ENCODE peak calls at places on chromosomes 13 and 19, in four cellular contexts. L is neural progenitor cell; X is fibroblast of pulmonary artery; N is activated naive CD4-positive, alpha-beta T cell. A is an unnamed sample.

GRCh38 chr13:40063278-40063698 is 407.8 kb downstream of the COG6 start:
- DNase-seq in L (no peak), X (no peak), N (no peak), A (no peak)

GRCh38 chr19:1243768-1244692 is 2.5 kb downstream of the ATP5F1D start:
- DNase-seq in L (peak; percentile 89), X (peak; percentile 86), N (peak; percentile 69), A (peak; percentile 85)

GRCh38 chr19:41918653-41919244 is 9.5 kb downstream of the ERFL start:
- DNase-seq in L (no peak), X (no peak), N (no peak), A (no peak)

GRCh38 chr19:37304884-37305255 is 66.0 kb upstream of the ZNF527 start:
- DNase-seq in L (no peak), X (no peak), N (no peak), A (no peak)

GRCh38 chr13:23723463-23723862 is 153.3 kb downstream of the TNFRSF19 start:
- DNase-seq in L (no peak), X (peak; percentile 39), N (no peak), A (peak; percentile 80)

GRCh38 chr19:32012886-32013635 is 332.3 kb upstream of the ZNF507 start:
- DNase-seq in L (peak; percentile 28), X (no peak), N (no peak), A (no peak)

GRCh38 chr19:14449321-14449720 is 16.2 kb downstream of the PKN1 start:
- DNase-seq in L (no peak), X (no peak), N (no peak), A (no peak)

GRCh38 chr19:43464089-43464775 is 1.2 kb downstream of the LYPD3 start:
- DNase-seq in L (peak; percentile 84), X (no peak), N (peak; percentile 46), A (no peak)

GRCh38 chr19:5622465-5623396 is at the start of the genes SAFB and SAFB2:
- DNase-seq in L (peak; percentile 100), X (peak; percentile 100), N (peak; percentile 98), A (peak; percentile 100)

GRCh38 chr19:13881692-13882418 is 4.9 kb downstream of the NANOS3 start:
- DNase-seq in L (peak; percentile 29), X (no peak), N (no peak), A (peak; percentile 40)

GRCh38 chr19:51784922-51785690 is 9.9 kb upstream of the FPR3 start:
- DNase-seq in L (no peak), X (peak; percentile 87), N (no peak), A (peak; percentile 96)

GRCh38 chr19:28066161-28066560 is 1146.8 kb downstream of the UQCRFS1 start:
- DNase-seq in L (no peak), X (no peak), N (no peak), A (no peak)

GRCh38 chr13:42114912-42115311 is 66.5 kb downstream of the DGKH start:
- DNase-seq in L (no peak), X (no peak), N (no peak), A (no peak)

GRCh38 chr13:112346173-112346898 is 29.8 kb upstream of the SPACA7 start:
- DNase-seq in L (peak; percentile 68), X (no peak), N (no peak), A (no peak)

GRCh38 chr19:42226886-42227285 is 6.8 kb downstream of the ZNF526 start:
- DNase-seq in L (no peak), X (no peak), N (no peak), A (no peak)

GRCh38 chr13:27370305-27370853 is 54.0 kb upstream of the GTF3A start:
- DNase-seq in L (no peak), X (no peak), N (no peak), A (no peak)

GRCh38 chr13:75704942-75705320 is 68.8 kb downstream of the LMO7 start:
- DNase-seq in L (no peak), X (no peak), N (no peak), A (peak; percentile 68)

GRCh38 chr13:79626924-79627323 is 146.0 kb downstream of the NDFIP2 start:
- DNase-seq in L (no peak), X (no peak), N (no peak), A (no peak)